ENCODE peak calls at places on chromosome 1, in six cellular contexts. A is cerebellar cortex, N is T-helper 1 cell, D is anterior cingulate cortex, V is Panc1, R is putamen. M is an unnamed sample.

GRCh38 chr1:31344503-31344902 is 28.4 kb downstream of the FABP3 start:
- DNase-seq in D (no peak), V (no peak), R (no peak), A (no peak), N (no peak), M (no peak)

GRCh38 chr1:88685239-88685604 is 1.1 kb downstream of the PKN2 start:
- DNase-seq in D (no peak), R (no peak), V (no peak), A (no peak), N (no peak), M (no peak)

GRCh38 chr1:205693421-205693991 is 13.2 kb upstream of the SLC45A3 start:
- DNase-seq in R (no peak), N (no peak), V (no peak), D (no peak), A (no peak), M (no peak)

GRCh38 chr1:90340604-90341003 is 345.7 kb downstream of the ZNF326 start:
- DNase-seq in N (no peak), R (no peak), A (no peak), D (no peak), V (no peak), M (no peak)

GRCh38 chr1:9840176-9840575 is 16.4 kb upstream of the CLSTN1 start:
- DNase-seq in R (no peak), N (no peak), D (no peak), A (no peak), V (no peak), M (peak)

GRCh38 chr1:1038694-1039093 is 18.8 kb downstream of the AGRN start:
- DNase-seq in V (no peak), D (no peak), A (no peak), N (no peak), R (no peak), M (no peak)

GRCh38 chr1:54927475-54928240 is 40.7 kb upstream of the DHCR24 start:
- DNase-seq in D (no peak), V (no peak), R (peak), A (peak), N (no peak), M (no peak)

GRCh38 chr1:32263744-32264143 is 12.7 kb downstream of the LCK start:
- DNase-seq in D (no peak), R (no peak), A (no peak), V (no peak), N (no peak), M (no peak)

GRCh38 chr1:38558055-38558454 is 301.5 kb downstream of the RRAGC start:
- DNase-seq in N (no peak), R (no peak), V (no peak), A (no peak), D (no peak), M (no peak)

GRCh38 chr1:157963713-157964112 is 29.7 kb upstream of the KIRREL1 start:
- DNase-seq in R (peak), V (peak), N (peak), A (peak), D (peak), M (peak)

GRCh38 chr1:110524311-110525249 is 5.6 kb upstream of the KCNA10 start:
- DNase-seq in N (peak), D (peak), A (peak), V (peak), R (peak), M (no peak)